ENCODE peak calls at places on chromosome 21, in five cellular contexts. J is cardiac muscle cell, I is GM23338, N is IMR-90, R is Peyer's patch. S is an unnamed sample.

GRCh38 chr21:15221799-15222386 is 157.1 kb upstream of the NRIP1 start:
- DNase-seq in J (peak; percentile 84), I (peak; percentile 82), N (peak; percentile 65), R (no peak), S (no peak)

GRCh38 chr21:41166947-41167346 is 1.0 kb upstream of the BACE2 start:
- DNase-seq in J (no peak), I (peak; percentile 17), N (no peak), R (no peak), S (no peak)

GRCh38 chr21:31557956-31558838 is 101.3 kb upstream of the SOD1 start:
- DNase-seq in J (no peak), I (peak; percentile 57), N (no peak), R (no peak), S (peak; percentile 65)

GRCh38 chr21:35256468-35256988 is 207.4 kb upstream of the RUNX1 start:
- DNase-seq in J (peak; percentile 74), I (no peak), N (peak; percentile 100), R (peak; percentile 83), S (peak; percentile 49)

GRCh38 chr21:34810786-34811185 is 142.0 kb downstream of the CLIC6 start:
- DNase-seq in J (no peak), I (no peak), N (no peak), R (no peak), S (no peak)

GRCh38 chr21:25369524-25370300 is 237.6 kb downstream of the MRPL39 start:
- DNase-seq in J (no peak), I (no peak), N (peak; percentile 66), R (no peak), S (no peak)

GRCh38 chr21:15219866-15220265 is 155.1 kb upstream of the NRIP1 start:
- DNase-seq in J (no peak), I (no peak), N (no peak), R (no peak), S (no peak)

GRCh38 chr21:28220670-28221069 is 772.0 kb downstream of the LTN1 start:
- DNase-seq in J (no peak), I (no peak), N (peak; percentile 39), R (no peak), S (no peak)

GRCh38 chr21:34061983-34062382 is 11.4 kb upstream of the MRPS6 start:
- DNase-seq in J (no peak), I (peak; percentile 58), N (no peak), R (no peak), S (no peak)

GRCh38 chr21:25733859-25734653 is 648 bp downstream of the ATP5PF start:
- DNase-seq in J (peak; percentile 56), I (peak; percentile 6), N (peak; percentile 35), R (no peak), S (peak; percentile 45)

GRCh38 chr21:32914424-32915070 is 111.2 kb upstream of the OLIG2 start:
- DNase-seq in J (no peak), I (no peak), N (no peak), R (no peak), S (no peak)

GRCh38 chr21:33691945-33692594 is 49.8 kb downstream of the ITSN1 start:
- DNase-seq in J (no peak), I (peak; percentile 37), N (peak; percentile 15), R (no peak), S (no peak)

GRCh38 chr21:31713973-31714740 is 17.8 kb downstream of the SCAF4 start:
- DNase-seq in J (no peak), I (no peak), N (peak; percentile 45), R (no peak), S (no peak)

GRCh38 chr21:25911730-25912401 is 177.1 kb downstream of the GABPA start:
- DNase-seq in J (no peak), I (no peak), N (no peak), R (peak; percentile 56), S (peak; percentile 47)

GRCh38 chr21:36134820-36135390 is at the start of gene CBR3:
- DNase-seq in J (no peak), I (peak; percentile 43), N (peak; percentile 41), R (peak; percentile 64), S (no peak)

GRCh38 chr21:34771512-34772028 is 102.8 kb downstream of the CLIC6 start:
- DNase-seq in J (no peak), I (no peak), N (peak; percentile 81), R (no peak), S (no peak)

GRCh38 chr21:35026153-35026499 is 23.0 kb downstream of the RUNX1 start:
- DNase-seq in J (no peak), I (no peak), N (no peak), R (no peak), S (no peak)

GRCh38 chr21:17527240-17527639 is 14.4 kb downstream of the CXADR start:
- DNase-seq in J (no peak), I (no peak), N (peak; percentile 41), R (no peak), S (no peak)

GRCh38 chr21:31580866-31581276 is 78.6 kb upstream of the SOD1 start:
- DNase-seq in J (peak; percentile 79), I (peak; percentile 86), N (peak; percentile 61), R (peak; percentile 86), S (peak; percentile 58)

GRCh38 chr21:21247441-21247840 is 249.2 kb downstream of the NCAM2 start:
- DNase-seq in J (no peak), I (no peak), N (peak; percentile 63), R (no peak), S (no peak)

GRCh38 chr21:24375201-24375600 is 1232.1 kb downstream of the MRPL39 start:
- DNase-seq in J (no peak), I (peak; percentile 34), N (no peak), R (no peak), S (no peak)

GRCh38 chr21:46663754-46664153 is 28.3 kb downstream of the PRMT2 start:
- DNase-seq in J (no peak), I (no peak), N (no peak), R (no peak), S (no peak)

GRCh38 chr21:34915364-34915834 is 133.7 kb downstream of the RUNX1 start:
- DNase-seq in J (no peak), I (peak; percentile 10), N (peak; percentile 65), R (no peak), S (no peak)

GRCh38 chr21:36203603-36203889 is 46.9 kb downstream of the DOP1B start:
- DNase-seq in J (no peak), I (no peak), N (peak; percentile 92), R (peak; percentile 71), S (peak; percentile 25)

GRCh38 chr21:26457817-26458216 is 115.3 kb downstream of the CYYR1 start:
- DNase-seq in J (no peak), I (no peak), N (no peak), R (no peak), S (no peak)

GRCh38 chr21:45562965-45563364 is 20.7 kb upstream of the SLC19A1 start:
- DNase-seq in J (no peak), I (no peak), N (peak; percentile 25), R (peak; percentile 22), S (no peak)

GRCh38 chr21:45558044-45558721 is 15.9 kb upstream of the SLC19A1 start:
- DNase-seq in J (no peak), I (no peak), N (no peak), R (peak; percentile 32), S (no peak)

GRCh38 chr21:45560106-45561021 is 18.1 kb upstream of the SLC19A1 start:
- DNase-seq in J (no peak), I (no peak), N (no peak), R (peak; percentile 38), S (no peak)

GRCh38 chr21:45559216-45560105 is 17.2 kb upstream of the SLC19A1 start:
- DNase-seq in J (no peak), I (no peak), N (no peak), R (peak; percentile 28), S (peak; percentile 8)

GRCh38 chr21:45562401-45562800 is 20.2 kb upstream of the SLC19A1 start:
- DNase-seq in J (no peak), I (no peak), N (peak; percentile 35), R (peak; percentile 37), S (no peak)
- H3K4me3 ChIP-seq in J (no peak overlapping the region), I (no peak overlapping the region), N (no peak overlapping the region), R (no peak overlapping the region), S (no peak overlapping the region)

GRCh38 chr21:42655797-42656770 is 2.7 kb downstream of the PDE9A start:
- DNase-seq in J (no peak), I (peak; percentile 47), N (no peak), R (no peak), S (no peak)

GRCh38 chr21:42652527-42653491 is 612 bp upstream of the PDE9A start:
- DNase-seq in J (peak; percentile 82), I (peak; percentile 68), N (peak; percentile 31), R (no peak), S (peak; percentile 68)

GRCh38 chr21:42653492-42654061 is at the start of gene PDE9A:
- DNase-seq in J (peak; percentile 81), I (peak; percentile 80), N (no peak), R (peak; percentile 58), S (no peak)

GRCh38 chr21:42654913-42655796 is 1.7 kb downstream of the PDE9A start:
- DNase-seq in J (no peak), I (no peak), N (no peak), R (no peak), S (no peak)

GRCh38 chr21:42654179-42654912 is 925 bp downstream of the PDE9A start:
- DNase-seq in J (peak; percentile 49), I (peak; percentile 76), N (no peak), R (no peak), S (no peak)
- TF ChIP-seq CTCF in J (no peak), I (peak; percentile 50), N (no peak), R (no peak), S (no peak)

GRCh38 chr21:44909719-44910118 is 11.0 kb downstream of the ITGB2 start:
- DNase-seq in J (no peak), I (no peak), N (no peak), R (no peak), S (no peak)
- H3K27ac ChIP-seq in J (no peak overlapping the region), I (no peak overlapping the region), N (no peak overlapping the region), R (no peak overlapping the region), S (no peak overlapping the region)

GRCh38 chr21:38811257-38811656 is 5.5 kb downstream of the ETS2 start:
- DNase-seq in J (no peak), I (peak; percentile 51), N (peak; percentile 95), R (no peak), S (no peak)
- H3K4me3 ChIP-seq in J (no peak overlapping the region), I (peak overlapping the region; percentile 26), N (no peak overlapping the region), R (peak overlapping the region; percentile 26), S (peak overlapping the region; percentile 83)

DNA sequence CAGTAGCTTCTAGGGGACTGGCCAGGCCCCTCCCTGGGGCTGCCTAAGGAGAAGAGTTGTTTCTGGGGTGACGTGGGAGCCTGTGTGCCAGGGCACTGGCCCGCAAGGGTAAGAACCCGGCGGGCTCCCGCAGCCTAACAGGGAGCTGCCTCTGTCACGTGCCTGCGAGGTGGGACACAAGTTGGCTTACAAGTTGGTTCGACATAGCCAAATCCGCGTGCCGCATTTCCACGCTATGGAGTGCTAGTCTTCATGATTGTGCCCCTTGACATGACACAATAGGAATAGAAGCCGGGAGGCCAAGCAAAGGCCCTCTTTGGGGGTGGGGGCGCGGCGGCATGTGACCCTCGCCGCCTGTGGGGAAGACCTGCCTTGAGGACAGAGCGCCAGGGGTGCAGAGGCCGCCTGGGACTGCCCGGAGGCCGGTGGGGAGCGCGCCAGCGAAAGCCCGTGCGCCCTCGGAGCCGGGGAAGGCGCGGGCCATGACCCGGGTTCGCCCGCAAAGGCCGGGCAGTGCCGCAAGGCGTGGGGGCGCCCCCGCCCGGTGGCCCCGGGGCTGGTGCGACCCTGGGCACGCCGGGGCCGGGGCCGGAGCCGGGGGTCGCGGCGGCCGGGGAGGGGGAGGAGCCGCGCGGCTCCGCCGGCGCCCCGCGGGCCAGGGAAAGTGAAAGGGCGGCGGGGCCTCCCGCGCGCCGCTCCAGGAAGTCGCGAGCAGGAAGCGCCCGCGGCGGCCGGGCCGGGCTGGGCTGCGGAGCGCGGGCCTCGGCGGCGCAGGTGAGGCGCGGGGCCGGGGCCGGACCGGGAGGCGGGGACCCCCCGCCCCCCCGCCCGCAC is at the start of gene SLC37A1:
- DNase-seq in J (peak; percentile 51), I (peak; percentile 73), N (no peak), R (no peak), S (no peak)
- TF ChIP-seq CTCF in J (no peak), I (peak; percentile 42), N (no peak), R (peak; percentile 7), S (no peak)